ENCODE peak calls at places on chromosomes 11 and 22, in nine cellular contexts. One of them, this sample, is unnamed.

GRCh38 chr11:6612816-6613136 is 760 bp upstream of the TAF10 start:
- DNase-seq in stimulated activated CD8-positive, alpha-beta memory T cell treated with anti-CD3 and anti-CD28 coated beads, Interleukin-4, amount 100 ng/mL, for 4 hours: no peak
- DNase-seq in mucosa of gallbladder: no peak
- DNase-seq in neural crest cell: peak; percentile 30
- DNase-seq in LoVo: no peak
- DNase-seq in germinal center: no peak
- DNase-seq in NAMALWA: no peak
- DNase-seq in NCI-H2029: no peak
- DNase-seq in SW480: no peak
- DNase-seq in this sample: no peak

GRCh38 chr11:125128450-125128849 is 17.0 kb upstream of the TMEM218 start:
- DNase-seq in stimulated activated CD8-positive, alpha-beta memory T cell treated with anti-CD3 and anti-CD28 coated beads, Interleukin-4, amount 100 ng/mL, for 4 hours: no peak
- DNase-seq in mucosa of gallbladder: no peak
- DNase-seq in neural crest cell: no peak
- DNase-seq in LoVo: no peak
- DNase-seq in germinal center: no peak
- DNase-seq in NCI-H2029: no peak
- DNase-seq in SW480: no peak
- DNase-seq in NAMALWA: no peak
- DNase-seq in this sample: no peak

GRCh38 chr11:102989379-102990047 is 34.0 kb upstream of the MMP13 start:
- DNase-seq in neural crest cell: no peak
- DNase-seq in stimulated activated CD8-positive, alpha-beta memory T cell treated with anti-CD3 and anti-CD28 coated beads, Interleukin-4, amount 100 ng/mL, for 4 hours: no peak
- DNase-seq in mucosa of gallbladder: no peak
- DNase-seq in NCI-H2029: no peak
- DNase-seq in SW480: no peak
- DNase-seq in germinal center: no peak
- DNase-seq in NAMALWA: no peak
- DNase-seq in LoVo: no peak
- DNase-seq in this sample: no peak

GRCh38 chr11:25048632-25049031 is 551.8 kb downstream of the LUZP2 start:
- DNase-seq in SW480: no peak
- DNase-seq in stimulated activated CD8-positive, alpha-beta memory T cell treated with anti-CD3 and anti-CD28 coated beads, Interleukin-4, amount 100 ng/mL, for 4 hours: no peak
- DNase-seq in NCI-H2029: no peak
- DNase-seq in LoVo: no peak
- DNase-seq in neural crest cell: no peak
- DNase-seq in NAMALWA: no peak
- DNase-seq in germinal center: no peak
- DNase-seq in mucosa of gallbladder: no peak
- DNase-seq in this sample: no peak

GRCh38 chr22:30541979-30542810 is 4.3 kb downstream of the SEC14L6 start:
- DNase-seq in germinal center: no peak
- DNase-seq in neural crest cell: peak; percentile 50
- DNase-seq in stimulated activated CD8-positive, alpha-beta memory T cell treated with anti-CD3 and anti-CD28 coated beads, Interleukin-4, amount 100 ng/mL, for 4 hours: no peak
- DNase-seq in NAMALWA: no peak
- DNase-seq in mucosa of gallbladder: no peak
- DNase-seq in LoVo: no peak
- DNase-seq in NCI-H2029: no peak
- DNase-seq in SW480: peak; percentile 27
- DNase-seq in this sample: no peak

GRCh38 chr11:12111482-12112149 is 1.2 kb downstream of the MICAL2 start:
- DNase-seq in LoVo: no peak
- DNase-seq in SW480: no peak
- DNase-seq in germinal center: no peak
- DNase-seq in stimulated activated CD8-positive, alpha-beta memory T cell treated with anti-CD3 and anti-CD28 coated beads, Interleukin-4, amount 100 ng/mL, for 4 hours: no peak
- DNase-seq in mucosa of gallbladder: no peak
- DNase-seq in NAMALWA: no peak
- DNase-seq in NCI-H2029: no peak
- DNase-seq in neural crest cell: no peak
- DNase-seq in this sample: no peak

GRCh38 chr11:117900144-117900651 is 23.7 kb upstream of the FXYD6 start:
- DNase-seq in NAMALWA: no peak
- DNase-seq in germinal center: peak; percentile 56
- DNase-seq in neural crest cell: no peak
- DNase-seq in stimulated activated CD8-positive, alpha-beta memory T cell treated with anti-CD3 and anti-CD28 coated beads, Interleukin-4, amount 100 ng/mL, for 4 hours: no peak
- DNase-seq in SW480: no peak
- DNase-seq in mucosa of gallbladder: no peak
- DNase-seq in NCI-H2029: no peak
- DNase-seq in LoVo: no peak
- DNase-seq in this sample: no peak

GRCh38 chr22:30301995-30302809 is 12.9 kb upstream of the CASTOR1 start:
- DNase-seq in NCI-H2029: no peak
- DNase-seq in neural crest cell: no peak
- DNase-seq in NAMALWA: peak; percentile 47
- DNase-seq in LoVo: peak; percentile 80
- DNase-seq in stimulated activated CD8-positive, alpha-beta memory T cell treated with anti-CD3 and anti-CD28 coated beads, Interleukin-4, amount 100 ng/mL, for 4 hours: no peak
- DNase-seq in germinal center: peak; percentile 54
- DNase-seq in mucosa of gallbladder: no peak
- DNase-seq in SW480: peak; percentile 83
- DNase-seq in this sample: no peak

GRCh38 chr22:50729391-50730012 is 8.5 kb upstream of the ACR start:
- DNase-seq in mucosa of gallbladder: no peak
- DNase-seq in germinal center: peak; percentile 60
- DNase-seq in NAMALWA: peak; percentile 64
- DNase-seq in SW480: peak; percentile 30
- DNase-seq in NCI-H2029: no peak
- DNase-seq in LoVo: no peak
- DNase-seq in neural crest cell: no peak
- DNase-seq in stimulated activated CD8-positive, alpha-beta memory T cell treated with anti-CD3 and anti-CD28 coated beads, Interleukin-4, amount 100 ng/mL, for 4 hours: no peak
- DNase-seq in this sample: no peak

GRCh38 chr22:43955883-43956286 is 643 bp downstream of the SAMM50 start:
- DNase-seq in NAMALWA: peak; percentile 68
- DNase-seq in mucosa of gallbladder: no peak
- DNase-seq in SW480: no peak
- DNase-seq in neural crest cell: no peak
- DNase-seq in NCI-H2029: no peak
- DNase-seq in LoVo: no peak
- DNase-seq in stimulated activated CD8-positive, alpha-beta memory T cell treated with anti-CD3 and anti-CD28 coated beads, Interleukin-4, amount 100 ng/mL, for 4 hours: no peak
- DNase-seq in germinal center: peak; percentile 48
- DNase-seq in this sample: no peak

GRCh38 chr22:50289942-50290630 is 17.4 kb downstream of the PLXNB2 start:
- DNase-seq in germinal center: no peak
- DNase-seq in SW480: no peak
- DNase-seq in mucosa of gallbladder: no peak
- DNase-seq in NCI-H2029: no peak
- DNase-seq in neural crest cell: no peak
- DNase-seq in LoVo: no peak
- DNase-seq in stimulated activated CD8-positive, alpha-beta memory T cell treated with anti-CD3 and anti-CD28 coated beads, Interleukin-4, amount 100 ng/mL, for 4 hours: no peak
- DNase-seq in NAMALWA: no peak
- DNase-seq in this sample: no peak

GRCh38 chr11:78615724-78616123 is 41.1 kb upstream of the NARS2 start:
- DNase-seq in neural crest cell: no peak
- DNase-seq in SW480: no peak
- DNase-seq in germinal center: no peak
- DNase-seq in stimulated activated CD8-positive, alpha-beta memory T cell treated with anti-CD3 and anti-CD28 coated beads, Interleukin-4, amount 100 ng/mL, for 4 hours: no peak
- DNase-seq in mucosa of gallbladder: no peak
- DNase-seq in LoVo: no peak
- DNase-seq in NAMALWA: no peak
- DNase-seq in NCI-H2029: no peak
- DNase-seq in this sample: no peak

GRCh38 chr22:33787645-33788456 is 132.4 kb downstream of the LARGE1 start:
- DNase-seq in stimulated activated CD8-positive, alpha-beta memory T cell treated with anti-CD3 and anti-CD28 coated beads, Interleukin-4, amount 100 ng/mL, for 4 hours: no peak
- DNase-seq in SW480: no peak
- DNase-seq in LoVo: no peak
- DNase-seq in mucosa of gallbladder: no peak
- DNase-seq in NCI-H2029: no peak
- DNase-seq in NAMALWA: peak; percentile 8
- DNase-seq in neural crest cell: no peak
- DNase-seq in germinal center: no peak
- DNase-seq in this sample: no peak